ENCODE peak calls at places on chromosomes 7 and 10, in ten cellular contexts. D is tibial nerve, F is HepG2, P is A549, Q is ovary, Z is sigmoid colon, H is stomach, S is esophagus muscularis mucosa, K is SK-N-SH, M is GM12878. B is an unnamed sample.

GRCh38 chr7:10677668-10678232 is 295.9 kb upstream of the PHF14 start:
- DNase-seq in D (no peak), F (no peak), P (no peak), Q (no peak), Z (no peak), H (no peak), S (no peak), K (no peak), M (no peak), B (no peak)

GRCh38 chr10:43665054-43665453 is 16.4 kb upstream of the ZNF32 start:
- DNase-seq in D (no peak), F (no peak), P (no peak), Q (no peak), Z (no peak), H (no peak), S (no peak), K (no peak), M (no peak), B (no peak)

GRCh38 chr7:126016722-126017121 is 1087.1 kb upstream of the POT1 start:
- DNase-seq in D (no peak), F (no peak), P (no peak), Q (no peak), Z (no peak), H (no peak), S (no peak), K (no peak), M (no peak), B (no peak)

GRCh38 chr7:2018786-2019692 is 213.7 kb downstream of the MAD1L1 start:
- DNase-seq in D (peak), F (no peak), P (no peak), Q (no peak), Z (peak), H (no peak), S (no peak), K (peak), M (no peak), B (peak)

GRCh38 chr7:73578342-73579124 is at the start of gene TBL2:
- DNase-seq in D (peak), F (peak), P (peak), Q (peak), Z (peak), H (peak), S (peak), K (peak), M (peak), B (peak)

GRCh38 chr10:118255355-118255754 is 86.8 kb downstream of the FAM204A start:
- DNase-seq in D (no peak), F (no peak), P (no peak), Q (no peak), Z (no peak), H (no peak), S (no peak), K (no peak), M (no peak), B (no peak)

GRCh38 chr10:12414278-12414988 is 65.1 kb downstream of the CAMK1D start:
- DNase-seq in D (no peak), F (no peak), P (no peak), Q (no peak), Z (no peak), H (no peak), S (no peak), K (no peak), M (no peak), B (no peak)

GRCh38 chr7:151017953-151018420 is 6.3 kb downstream of the ATG9B start:
- DNase-seq in D (peak), F (no peak), P (peak), Q (peak), Z (peak), H (peak), S (no peak), K (peak), M (no peak), B (peak)

GRCh38 chr7:112495820-112496462 is 15.2 kb downstream of the LSMEM1 start:
- DNase-seq in D (peak), F (peak), P (peak), Q (peak), Z (peak), H (peak), S (peak), K (peak), M (no peak), B (peak)

GRCh38 chr10:75430000-75430763 is 1.2 kb upstream of the LRMDA start:
- DNase-seq in D (peak), F (peak), P (peak), Q (peak), Z (peak), H (peak), S (no peak), K (no peak), M (no peak), B (no peak)

GRCh38 chr7:51295435-51296269 is 21.0 kb downstream of the COBL start:
- DNase-seq in D (no peak), F (no peak), P (peak), Q (no peak), Z (no peak), H (no peak), S (peak), K (no peak), M (no peak), B (no peak)

GRCh38 chr10:45374451-45375052 is 536 bp downstream of the ALOX5 start:
- DNase-seq in D (no peak), F (no peak), P (no peak), Q (peak), Z (no peak), H (no peak), S (no peak), K (no peak), M (no peak), B (no peak)

GRCh38 chr7:53940483-53940882 is 601.7 kb upstream of the VSTM2A start:
- DNase-seq in D (no peak), F (no peak), P (no peak), Q (no peak), Z (no peak), H (no peak), S (no peak), K (no peak), M (no peak), B (no peak)
- TF ChIP-seq EP300 in D (no peak), F (no peak), P (no peak), Q (no peak), Z (no peak), H (no peak), S (no peak), K (no peak), M (no peak), B (no peak)

GRCh38 chr7:16916733-16917132 is 35.0 kb upstream of the AGR3 start:
- DNase-seq in D (no peak), F (no peak), P (no peak), Q (no peak), Z (no peak), H (no peak), S (no peak), K (no peak), M (no peak), B (no peak)
- TF ChIP-seq EP300 in D (no peak), F (no peak), P (no peak), Q (no peak), Z (no peak), H (no peak), S (no peak), K (no peak), M (no peak), B (no peak)

GRCh38 chr10:64394744-64395143 is 873.5 kb downstream of the REEP3 start:
- DNase-seq in D (no peak), F (no peak), P (no peak), Q (no peak), Z (no peak), H (no peak), S (no peak), K (no peak), M (no peak), B (no peak)

GRCh38 chr10:64397125-64397524 is 875.9 kb downstream of the REEP3 start:
- DNase-seq in D (no peak), F (no peak), P (no peak), Q (no peak), Z (no peak), H (no peak), S (no peak), K (no peak), M (no peak), B (no peak)

GRCh38 chr10:64396105-64396504 is 874.9 kb downstream of the REEP3 start:
- DNase-seq in D (no peak), F (no peak), P (no peak), Q (no peak), Z (no peak), H (no peak), S (no peak), K (no peak), M (no peak), B (no peak)
- TF ChIP-seq EP300 in D (no peak), F (no peak), P (no peak), Q (no peak), Z (no peak), H (no peak), S (no peak), K (no peak), M (no peak), B (no peak)

GRCh38 chr7:53996856-53997255 is 545.3 kb upstream of the VSTM2A start:
- DNase-seq in D (no peak), F (no peak), P (no peak), Q (no peak), Z (no peak), H (no peak), S (no peak), K (no peak), M (no peak), B (no peak)
- TF ChIP-seq EP300 in D (no peak), F (no peak), P (no peak), Q (no peak), Z (no peak), H (no peak), S (no peak), K (no peak), M (no peak), B (no peak)

DNA sequence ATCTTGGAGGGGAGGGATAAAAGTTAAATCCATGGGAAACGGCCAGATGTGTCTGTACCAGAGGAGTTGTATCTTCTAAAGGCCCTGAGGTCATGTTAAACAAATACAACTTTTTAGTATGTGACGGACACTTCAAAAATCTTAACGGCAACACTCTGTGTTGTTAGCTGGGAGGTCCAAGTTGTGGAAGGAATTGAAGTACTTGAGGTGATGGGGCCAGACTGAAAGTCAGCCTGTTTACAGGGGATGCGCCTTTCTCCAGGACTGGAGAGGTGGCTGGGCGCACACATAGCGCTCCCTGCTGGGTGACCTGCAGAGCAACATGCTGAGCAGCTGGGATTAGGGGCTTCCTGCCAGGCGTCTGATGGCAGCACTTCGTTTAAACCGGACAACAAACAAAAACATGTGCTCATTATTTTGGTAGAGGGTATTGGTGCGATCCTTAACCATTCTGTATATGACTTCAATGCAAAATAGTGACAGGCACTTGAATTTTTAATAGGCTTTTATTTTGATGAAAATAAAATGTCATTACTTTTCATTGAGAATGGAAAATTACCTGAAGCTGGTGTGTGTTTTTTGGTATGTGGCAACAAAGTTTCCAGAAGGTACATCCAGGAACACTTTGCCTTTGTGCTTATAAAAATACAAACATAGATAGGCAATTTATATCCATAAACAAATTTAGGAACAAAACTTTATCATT is 198.2 kb downstream of the MLLT10 start:
- DNase-seq in D (peak), F (peak), P (peak), Q (peak), Z (peak), H (no peak), S (no peak), K (peak), M (no peak), B (no peak)
- TF ChIP-seq EP300 in D (no peak), F (no peak), P (no peak), Q (no peak), Z (no peak), H (no peak), S (no peak), K (no peak), M (no peak), B (no peak)

GRCh38 chr10:70354566-70355233 is 27.7 kb downstream of the LRRC20 start:
- DNase-seq in D (no peak), F (no peak), P (no peak), Q (no peak), Z (peak), H (no peak), S (no peak), K (peak), M (no peak), B (no peak)

GRCh38 chr10:70354100-70354499 is 28.3 kb downstream of the LRRC20 start:
- DNase-seq in D (no peak), F (no peak), P (no peak), Q (no peak), Z (peak), H (no peak), S (no peak), K (no peak), M (no peak), B (no peak)

GRCh38 chr10:70357447-70358035 is 24.9 kb downstream of the LRRC20 start:
- DNase-seq in D (no peak), F (no peak), P (no peak), Q (no peak), Z (no peak), H (no peak), S (no peak), K (no peak), M (no peak), B (no peak)

GRCh38 chr10:70352401-70353097 is 29.9 kb downstream of the LRRC20 start:
- DNase-seq in D (no peak), F (peak), P (no peak), Q (no peak), Z (peak), H (no peak), S (no peak), K (peak), M (no peak), B (no peak)

DNA sequence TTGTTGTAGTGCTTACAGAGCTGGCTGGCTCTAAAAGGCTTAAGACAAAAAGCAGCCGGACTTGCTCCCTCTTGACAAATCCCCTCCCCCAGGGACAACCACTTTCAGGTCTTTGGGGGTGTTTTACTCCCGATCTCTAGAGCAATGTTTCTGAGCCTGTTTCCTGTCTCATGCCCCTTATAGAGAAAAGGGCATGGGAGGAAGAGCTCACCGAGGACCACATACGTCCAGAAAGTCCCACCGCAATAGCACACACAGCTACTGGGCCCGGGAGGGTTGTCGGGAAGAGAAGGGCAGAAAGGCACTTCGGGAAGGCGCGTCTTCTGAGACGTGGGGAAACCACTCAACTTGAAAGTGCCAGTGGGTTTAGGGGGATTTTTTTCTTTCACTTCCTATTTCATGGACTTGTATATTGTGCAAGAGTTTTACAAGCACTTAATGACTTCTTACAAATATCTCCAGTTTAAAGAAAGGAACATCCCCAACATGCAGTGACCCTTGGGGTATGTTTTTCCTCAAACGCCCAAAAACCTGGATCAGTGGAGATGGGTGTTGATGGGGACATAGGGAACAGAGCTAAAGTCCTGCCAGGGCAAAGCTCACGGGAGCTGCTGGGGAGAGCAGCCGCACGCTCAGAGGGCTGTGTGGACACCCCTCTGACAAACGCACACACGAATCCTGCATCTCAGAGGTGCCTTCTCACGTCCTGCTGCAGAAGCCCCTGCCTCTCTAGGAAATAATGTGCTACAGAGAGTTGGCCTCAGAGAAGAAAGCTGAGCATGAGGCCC is 27.0 kb downstream of the LRRC20 start:
- DNase-seq in D (no peak), F (no peak), P (no peak), Q (no peak), Z (no peak), H (no peak), S (no peak), K (no peak), M (peak), B (no peak)
- TF ChIP-seq EP300 in D (no peak), F (no peak), P (no peak), Q (no peak), Z (no peak), H (no peak), S (no peak), K (no peak), M (peak), B (no peak)

GRCh38 chr7:146150153-146150552 is 33.6 kb downstream of the CNTNAP2 start:
- DNase-seq in D (no peak), F (no peak), P (no peak), Q (no peak), Z (no peak), H (no peak), S (no peak), K (no peak), M (no peak), B (no peak)

DNA sequence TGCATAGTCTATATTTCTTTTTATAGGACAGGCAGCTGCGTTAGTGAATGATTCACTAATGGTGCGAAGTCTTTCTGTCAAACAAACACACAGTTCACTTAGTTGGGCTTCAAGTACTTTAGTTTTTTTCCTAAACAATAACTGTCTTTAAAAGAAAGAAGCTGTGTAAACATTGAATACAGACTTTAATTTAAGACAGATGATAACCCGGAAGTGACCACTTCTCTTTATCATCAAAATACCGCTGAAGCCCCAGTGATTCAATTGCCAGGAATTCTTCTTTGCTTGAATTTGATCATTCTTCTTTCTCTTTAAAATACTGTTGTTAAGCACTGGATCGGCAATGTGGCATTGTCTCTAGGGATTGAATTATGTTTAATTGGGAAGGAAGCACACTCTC is 30.3 kb downstream of the CNTNAP2 start:
- DNase-seq in D (no peak), F (no peak), P (no peak), Q (no peak), Z (no peak), H (no peak), S (no peak), K (no peak), M (no peak), B (no peak)
- TF ChIP-seq EP300 in D (no peak), F (no peak), P (no peak), Q (no peak), Z (no peak), H (no peak), S (no peak), K (no peak), M (no peak), B (no peak)

DNA sequence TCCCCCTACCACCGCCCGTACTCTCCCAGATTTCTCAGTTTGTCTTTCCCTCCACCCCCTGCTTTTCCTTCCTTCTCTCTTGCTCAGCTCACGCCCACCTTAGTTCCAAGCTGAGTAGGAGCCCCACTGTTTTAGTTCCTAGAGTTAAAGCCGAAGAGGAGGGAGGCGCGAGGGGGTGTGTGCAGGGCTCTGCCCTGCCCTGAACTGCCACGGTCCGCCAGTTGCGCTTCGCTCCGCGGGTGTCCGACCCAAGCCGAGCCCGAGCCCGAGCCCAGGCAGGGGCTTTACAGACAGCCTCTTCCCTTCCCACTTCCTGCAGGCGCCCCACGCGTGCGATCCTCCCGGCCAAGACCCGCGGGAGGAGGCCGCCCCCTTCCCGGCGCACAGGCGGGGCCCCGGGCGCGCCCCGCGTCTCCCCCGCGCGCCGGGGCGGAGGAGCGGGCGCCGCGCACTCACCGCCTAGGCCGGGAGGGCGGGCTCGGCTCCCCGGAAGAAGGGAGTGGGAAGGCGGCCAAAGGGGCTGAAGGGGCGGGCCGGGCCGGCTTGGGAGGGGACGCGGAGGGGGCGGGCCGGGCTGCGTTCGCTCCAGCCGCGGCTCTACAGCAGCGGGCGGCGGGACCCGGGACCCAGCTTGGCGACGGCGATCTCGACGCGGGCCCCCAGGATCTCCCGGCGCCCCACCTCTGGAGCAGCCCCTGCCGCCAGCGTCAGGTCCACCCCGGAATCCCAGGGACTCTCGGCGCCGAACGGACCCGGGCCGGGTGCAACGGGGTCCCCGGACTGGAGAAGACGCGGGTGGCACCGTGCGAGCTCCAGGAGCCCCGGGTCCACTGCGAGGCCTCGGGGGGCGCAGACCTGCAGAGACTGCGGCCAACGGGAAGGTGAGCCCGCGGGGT is at the start of gene EPHB6:
- DNase-seq in D (peak), F (no peak), P (peak), Q (peak), Z (peak), H (peak), S (no peak), K (peak), M (no peak), B (peak)
- TF ChIP-seq EP300 in D (no peak), F (no peak), P (no peak), Q (no peak), Z (no peak), H (no peak), S (no peak), K (no peak), M (no peak), B (no peak)

DNA sequence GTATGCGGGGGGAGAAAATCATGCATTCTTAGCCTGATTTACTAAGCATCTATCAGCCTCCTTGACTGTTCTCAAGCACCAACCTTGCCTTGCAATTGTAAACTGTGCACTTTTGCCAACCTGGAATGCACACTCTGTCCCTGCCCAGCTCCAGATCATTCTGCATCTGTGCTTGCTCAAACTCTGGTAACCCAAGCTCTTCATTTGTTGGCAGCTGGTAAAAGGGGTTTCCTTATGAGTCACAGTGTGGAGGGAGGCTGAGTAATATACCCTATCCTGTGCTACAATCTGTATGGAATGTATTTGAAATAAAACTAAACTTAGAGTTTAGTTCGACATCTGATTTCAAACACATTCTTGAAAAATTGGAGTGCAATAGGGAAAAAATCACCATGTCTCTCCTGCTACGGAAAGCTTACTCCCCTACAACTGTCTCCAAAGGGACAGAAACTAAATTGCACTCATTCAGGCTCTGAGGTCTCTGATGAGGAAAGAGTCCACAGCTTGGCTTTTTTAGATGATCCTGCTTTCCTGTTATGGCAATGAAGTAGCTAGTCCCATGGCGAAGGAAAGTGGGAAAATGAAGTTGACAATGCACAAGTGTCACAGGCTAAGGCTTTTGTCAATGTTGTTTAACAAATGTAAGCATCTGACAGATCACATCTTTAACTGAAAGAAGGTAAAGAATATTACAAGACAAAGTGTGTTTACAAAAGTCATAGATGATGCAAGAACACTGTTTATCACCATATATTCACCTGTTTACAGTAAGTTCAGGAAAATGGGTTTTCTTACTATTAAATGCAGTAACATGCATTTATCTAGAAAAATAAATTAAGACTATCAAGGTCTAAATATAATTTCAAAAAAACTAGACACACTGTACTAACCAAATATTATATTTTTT is 61.9 kb downstream of the TES start:
- DNase-seq in D (peak), F (no peak), P (peak), Q (peak), Z (peak), H (no peak), S (no peak), K (peak), M (no peak), B (no peak)
- TF ChIP-seq EP300 in D (no peak), F (no peak), P (peak), Q (no peak), Z (peak), H (peak), S (peak), K (peak), M (no peak), B (peak)